ENCODE peak calls at places on chromosome 13, in ten cellular contexts. One of them, this sample, is unnamed.

GRCh38 chr13:28819046-28819747 is 942 bp upstream of the MTUS2 start:
- DNase-seq in HTR-8/SVneo: no peak
- DNase-seq in left colon: peak; percentile 3
- DNase-seq in T-helper 17 cell: no peak
- DNase-seq in HEK293T: peak; percentile 34
- DNase-seq in left lung: no peak
- DNase-seq in EL: peak; percentile 76
- DNase-seq in cardiac fibroblast: peak; percentile 11
- DNase-seq in ELF-1: peak; percentile 24
- DNase-seq in brain microvascular endothelial cell: no peak
- DNase-seq in this sample: peak; percentile 31

GRCh38 chr13:66926851-66927524 is 303.1 kb downstream of the PCDH9 start:
- DNase-seq in HTR-8/SVneo: no peak
- DNase-seq in left colon: no peak
- DNase-seq in T-helper 17 cell: no peak
- DNase-seq in HEK293T: no peak
- DNase-seq in left lung: no peak
- DNase-seq in EL: peak; percentile 4
- DNase-seq in cardiac fibroblast: no peak
- DNase-seq in ELF-1: no peak
- DNase-seq in brain microvascular endothelial cell: peak; percentile 14
- DNase-seq in this sample: no peak

GRCh38 chr13:28220166-28220565 is 81.8 kb downstream of the PAN3 start:
- DNase-seq in HTR-8/SVneo: no peak
- DNase-seq in left colon: no peak
- DNase-seq in T-helper 17 cell: no peak
- DNase-seq in HEK293T: no peak
- DNase-seq in left lung: no peak
- DNase-seq in EL: peak; percentile 9
- DNase-seq in cardiac fibroblast: peak; percentile 80
- DNase-seq in ELF-1: no peak
- DNase-seq in brain microvascular endothelial cell: peak; percentile 24
- DNase-seq in this sample: no peak

GRCh38 chr13:73767191-73767741 is 366.9 kb downstream of the KLF12 start:
- DNase-seq in HTR-8/SVneo: no peak
- DNase-seq in left colon: no peak
- DNase-seq in T-helper 17 cell: no peak
- DNase-seq in HEK293T: no peak
- DNase-seq in left lung: no peak
- DNase-seq in EL: no peak
- DNase-seq in cardiac fibroblast: no peak
- DNase-seq in ELF-1: no peak
- DNase-seq in brain microvascular endothelial cell: no peak
- DNase-seq in this sample: peak; percentile 68

GRCh38 chr13:45289936-45290563 is 50.9 kb downstream of the TPT1 start:
- DNase-seq in HTR-8/SVneo: no peak
- DNase-seq in left colon: no peak
- DNase-seq in T-helper 17 cell: no peak
- DNase-seq in HEK293T: no peak
- DNase-seq in left lung: no peak
- DNase-seq in EL: no peak
- DNase-seq in cardiac fibroblast: no peak
- DNase-seq in ELF-1: no peak
- DNase-seq in brain microvascular endothelial cell: no peak
- DNase-seq in this sample: no peak

GRCh38 chr13:97435794-97436193 is 1.8 kb downstream of the RAP2A start:
- DNase-seq in HTR-8/SVneo: no peak
- DNase-seq in left colon: no peak
- DNase-seq in T-helper 17 cell: no peak
- DNase-seq in HEK293T: no peak
- DNase-seq in left lung: no peak
- DNase-seq in EL: peak; percentile 13
- DNase-seq in cardiac fibroblast: no peak
- DNase-seq in ELF-1: no peak
- DNase-seq in brain microvascular endothelial cell: no peak
- DNase-seq in this sample: no peak

GRCh38 chr13:73914119-73914518 is 220.1 kb downstream of the KLF12 start:
- DNase-seq in HTR-8/SVneo: no peak
- DNase-seq in left colon: peak; percentile 8
- DNase-seq in T-helper 17 cell: no peak
- DNase-seq in HEK293T: no peak
- DNase-seq in left lung: no peak
- DNase-seq in EL: no peak
- DNase-seq in cardiac fibroblast: peak; percentile 49
- DNase-seq in ELF-1: peak; percentile 36
- DNase-seq in brain microvascular endothelial cell: peak; percentile 67
- DNase-seq in this sample: no peak

GRCh38 chr13:34179481-34179880 is 361.5 kb downstream of the RFC3 start:
- DNase-seq in HTR-8/SVneo: no peak
- DNase-seq in left colon: no peak
- DNase-seq in T-helper 17 cell: no peak
- DNase-seq in HEK293T: no peak
- DNase-seq in left lung: no peak
- DNase-seq in EL: peak; percentile 59
- DNase-seq in cardiac fibroblast: no peak
- DNase-seq in ELF-1: peak; percentile 39
- DNase-seq in brain microvascular endothelial cell: no peak
- DNase-seq in this sample: no peak

GRCh38 chr13:102610296-102610895 is 13.6 kb downstream of the TPP2 start:
- DNase-seq in HTR-8/SVneo: no peak
- DNase-seq in left colon: peak; percentile 68
- DNase-seq in T-helper 17 cell: no peak
- DNase-seq in HEK293T: no peak
- DNase-seq in left lung: no peak
- DNase-seq in EL: no peak
- DNase-seq in cardiac fibroblast: no peak
- DNase-seq in ELF-1: no peak
- DNase-seq in brain microvascular endothelial cell: no peak
- DNase-seq in this sample: no peak

GRCh38 chr13:112374271-112374670 is 1.9 kb upstream of the SPACA7 start:
- DNase-seq in HTR-8/SVneo: no peak
- DNase-seq in left colon: no peak
- DNase-seq in T-helper 17 cell: no peak
- DNase-seq in HEK293T: no peak
- DNase-seq in left lung: no peak
- DNase-seq in EL: no peak
- DNase-seq in cardiac fibroblast: no peak
- DNase-seq in ELF-1: no peak
- DNase-seq in brain microvascular endothelial cell: no peak
- DNase-seq in this sample: no peak

GRCh38 chr13:100394005-100394695 is 194.4 kb downstream of the GGACT start:
- DNase-seq in HTR-8/SVneo: no peak
- DNase-seq in left colon: no peak
- DNase-seq in T-helper 17 cell: no peak
- DNase-seq in HEK293T: no peak
- DNase-seq in left lung: no peak
- DNase-seq in EL: peak; percentile 84
- DNase-seq in cardiac fibroblast: peak; percentile 62
- DNase-seq in ELF-1: no peak
- DNase-seq in brain microvascular endothelial cell: peak; percentile 86
- DNase-seq in this sample: no peak

GRCh38 chr13:104008571-104009435 is 942.6 kb upstream of the SLC10A2 start:
- DNase-seq in HTR-8/SVneo: peak; percentile 10
- DNase-seq in left colon: no peak
- DNase-seq in T-helper 17 cell: no peak
- DNase-seq in HEK293T: no peak
- DNase-seq in left lung: no peak
- DNase-seq in EL: no peak
- DNase-seq in cardiac fibroblast: peak; percentile 14
- DNase-seq in ELF-1: no peak
- DNase-seq in brain microvascular endothelial cell: peak; percentile 53
- DNase-seq in this sample: no peak

GRCh38 chr13:113584870-113585671 is 518 bp downstream of the TFDP1 start:
- DNase-seq in HTR-8/SVneo: no peak
- DNase-seq in left colon: peak; percentile 35
- DNase-seq in T-helper 17 cell: no peak
- DNase-seq in HEK293T: no peak
- DNase-seq in left lung: peak; percentile 84
- DNase-seq in EL: peak; percentile 23
- DNase-seq in cardiac fibroblast: no peak
- DNase-seq in ELF-1: no peak
- DNase-seq in brain microvascular endothelial cell: no peak
- DNase-seq in this sample: no peak

GRCh38 chr13:51034906-51035305 is 76.2 kb downstream of the C13orf42 start:
- DNase-seq in HTR-8/SVneo: no peak
- DNase-seq in left colon: no peak
- DNase-seq in T-helper 17 cell: no peak
- DNase-seq in HEK293T: no peak
- DNase-seq in left lung: no peak
- DNase-seq in EL: no peak
- DNase-seq in cardiac fibroblast: no peak
- DNase-seq in ELF-1: no peak
- DNase-seq in brain microvascular endothelial cell: no peak
- DNase-seq in this sample: no peak

GRCh38 chr13:40402931-40403412 is 263.5 kb downstream of the FOXO1 start:
- DNase-seq in HTR-8/SVneo: peak; percentile 10
- DNase-seq in left colon: peak; percentile 18
- DNase-seq in T-helper 17 cell: no peak
- DNase-seq in HEK293T: no peak
- DNase-seq in left lung: no peak
- DNase-seq in EL: peak; percentile 70
- DNase-seq in cardiac fibroblast: peak; percentile 91
- DNase-seq in ELF-1: peak; percentile 49
- DNase-seq in brain microvascular endothelial cell: peak; percentile 85
- DNase-seq in this sample: no peak

GRCh38 chr13:113864303-113864890 is 521 bp upstream of the GAS6 start:
- DNase-seq in HTR-8/SVneo: no peak
- DNase-seq in left colon: no peak
- DNase-seq in T-helper 17 cell: no peak
- DNase-seq in HEK293T: no peak
- DNase-seq in left lung: no peak
- DNase-seq in EL: peak; percentile 49
- DNase-seq in cardiac fibroblast: peak; percentile 27
- DNase-seq in ELF-1: peak; percentile 5
- DNase-seq in brain microvascular endothelial cell: no peak
- DNase-seq in this sample: no peak

GRCh38 chr13:111211789-111212516 is 96.8 kb downstream of the ARHGEF7 start:
- DNase-seq in HTR-8/SVneo: no peak
- DNase-seq in left colon: no peak
- DNase-seq in T-helper 17 cell: no peak
- DNase-seq in HEK293T: no peak
- DNase-seq in left lung: no peak
- DNase-seq in EL: peak; percentile 28
- DNase-seq in cardiac fibroblast: no peak
- DNase-seq in ELF-1: peak; percentile 67
- DNase-seq in brain microvascular endothelial cell: peak; percentile 78
- DNase-seq in this sample: no peak

This sample was measured in neuronal stem cell.